ENCODE peak calls at places on chromosomes 13 and 19, in five cellular contexts. A, C, Q, Y and H are unnamed samples.

GRCh38 chr13:108878732-108879131 is 249.3 kb downstream of the MYO16 start:
- DNase-seq in A (no peak), C (no peak), Q (no peak), Y (no peak), H (no peak)

GRCh38 chr13:20828540-20829364 is 55.0 kb upstream of the EEF1AKMT1 start:
- DNase-seq in A (no peak), C (peak; percentile 39), Q (no peak), Y (no peak), H (peak; percentile 74)

GRCh38 chr13:33053397-33054066 is 37.3 kb downstream of the KL start:
- DNase-seq in A (no peak), C (no peak), Q (no peak), Y (no peak), H (no peak)

GRCh38 chr13:99087954-99088491 is 110.2 kb upstream of the DOCK9 start:
- DNase-seq in A (no peak), C (no peak), Q (no peak), Y (no peak), H (peak; percentile 61)

GRCh38 chr13:69737129-69737935 is 370.3 kb upstream of the ATXN8OS start:
- DNase-seq in A (no peak), C (no peak), Q (no peak), Y (no peak), H (no peak)

GRCh38 chr19:2549701-2550191 is 73.8 kb downstream of the GADD45B start:
- DNase-seq in A (peak; percentile 84), C (no peak), Q (peak; percentile 95), Y (peak; percentile 89), H (no peak)

GRCh38 chr13:39557285-39557955 is 45.6 kb downstream of the LHFPL6 start:
- DNase-seq in A (no peak), C (no peak), Q (no peak), Y (no peak), H (peak; percentile 15)

GRCh38 chr13:83549671-83550070 is 332.6 kb downstream of the SLITRK1 start:
- DNase-seq in A (no peak), C (no peak), Q (no peak), Y (no peak), H (peak; percentile 53)

GRCh38 chr13:94824601-94825000 is 112.3 kb upstream of the SOX21 start:
- DNase-seq in A (no peak), C (no peak), Q (no peak), Y (no peak), H (no peak)

GRCh38 chr13:21625366-21625765 is 21.4 kb upstream of the MICU2 start:
- DNase-seq in A (no peak), C (no peak), Q (no peak), Y (no peak), H (peak; percentile 86)

GRCh38 chr19:47723573-47723923 is 10.3 kb downstream of the EHD2 start:
- DNase-seq in A (peak; percentile 75), C (no peak), Q (peak; percentile 89), Y (peak; percentile 88), H (peak; percentile 92)

GRCh38 chr13:45691251-45691650 is 10.9 kb upstream of the CBY2 start:
- DNase-seq in A (no peak), C (no peak), Q (no peak), Y (no peak), H (no peak)

GRCh38 chr13:44158055-44158655 is 215.5 kb upstream of the SERP2 start:
- DNase-seq in A (no peak), C (no peak), Q (no peak), Y (no peak), H (no peak)

GRCh38 chr19:29084266-29084665 is 128.7 kb downstream of the UQCRFS1 start:
- DNase-seq in A (no peak), C (no peak), Q (no peak), Y (no peak), H (peak; percentile 3)

GRCh38 chr19:18167975-18168645 is 5.5 kb upstream of the IFI30 start:
- DNase-seq in A (peak; percentile 44), C (peak; percentile 48), Q (peak; percentile 56), Y (no peak), H (peak; percentile 51)

GRCh38 chr13:36420437-36420891 is 11.8 kb upstream of the CCNA1 start:
- DNase-seq in A (no peak), C (peak; percentile 48), Q (peak; percentile 72), Y (peak; percentile 82), H (peak; percentile 84)

GRCh38 chr19:43662487-43662886 is 7.5 kb downstream of the PLAUR start:
- DNase-seq in A (no peak), C (no peak), Q (no peak), Y (no peak), H (peak; percentile 57)

GRCh38 chr13:92886535-92887098 is 340.0 kb upstream of the GPC6 start:
- DNase-seq in A (no peak), C (no peak), Q (no peak), Y (no peak), H (no peak)

GRCh38 chr19:1275260-1275975 is at the start of gene FAM174C:
- DNase-seq in A (peak; percentile 98), C (peak; percentile 95), Q (peak; percentile 97), Y (peak; percentile 96), H (peak; percentile 98)

GRCh38 chr13:99659234-99659633 is 158.0 kb downstream of the TM9SF2 start:
- DNase-seq in A (no peak), C (no peak), Q (no peak), Y (no peak), H (no peak)

GRCh38 chr19:53536223-53536543 is 1.8 kb upstream of the ZNF331 start:
- DNase-seq in A (no peak), C (no peak), Q (no peak), Y (no peak), H (no peak)